ENCODE peak calls at places on chromosomes 7 and 10, in five cellular contexts. Z is WTC11; D is activated naive CD4-positive, alpha-beta T cell; K is GM12892; E is amygdala. B is an unnamed sample.

GRCh38 chr7:1936006-1936310 is 265.9 kb downstream of the ELFN1 start:
- DNase-seq in E (no peak), D (no peak), Z (no peak), K (no peak), B (no peak)

GRCh38 chr10:123997486-123998196 is 95.8 kb downstream of the CHST15 start:
- DNase-seq in Z (no peak), D (no peak), E (no peak), K (no peak), B (no peak)

GRCh38 chr10:72272689-72273409 is 875 bp upstream of the DDIT4 start:
- DNase-seq in K (peak; percentile 67), D (no peak), Z (peak; percentile 92), E (peak; percentile 66), B (peak; percentile 82)

GRCh38 chr7:129642871-129643515 is 31.5 kb downstream of the NRF1 start:
- DNase-seq in Z (no peak), D (no peak), K (no peak), E (no peak), B (peak; percentile 34)

GRCh38 chr10:30967654-30968421 is 63.8 kb downstream of the ZNF438 start:
- DNase-seq in K (no peak), D (no peak), Z (no peak), E (no peak), B (no peak)

GRCh38 chr10:129028425-129028824 is 438.6 kb upstream of the MGMT start:
- DNase-seq in Z (no peak), D (no peak), E (no peak), K (no peak), B (no peak)

GRCh38 chr10:75401569-75402485 is at the start of gene ZNF503:
- DNase-seq in K (peak; percentile 48), E (peak; percentile 81), Z (peak; percentile 94), D (no peak), B (peak; percentile 93)

GRCh38 chr10:86591436-86591835 is 62.9 kb upstream of the OPN4 start:
- DNase-seq in K (no peak), Z (no peak), D (no peak), E (no peak), B (no peak)

GRCh38 chr7:81155654-81156373 is 237.0 kb upstream of the SEMA3C start:
- DNase-seq in E (no peak), K (no peak), D (no peak), Z (no peak), B (no peak)

GRCh38 chr10:123009105-123009805 is 449 bp downstream of the ACADSB start:
- DNase-seq in E (no peak), Z (peak; percentile 27), D (no peak), K (peak; percentile 19), B (peak; percentile 12)

GRCh38 chr7:155119801-155120382 is 49.8 kb downstream of the HTR5A start:
- DNase-seq in D (no peak), E (no peak), K (no peak), Z (no peak), B (no peak)

GRCh38 chr7:109751241-109751640 is 1181.6 kb downstream of the DNAJB9 start:
- DNase-seq in D (no peak), E (no peak), Z (no peak), K (no peak), B (no peak)

GRCh38 chr7:45681596-45682357 is 107.6 kb downstream of the ADCY1 start:
- DNase-seq in K (no peak), E (no peak), Z (peak; percentile 10), D (no peak), B (no peak)

GRCh38 chr10:51886438-51887068 is 187.2 kb upstream of the CSTF2T start:
- DNase-seq in D (no peak), Z (no peak), K (no peak), E (no peak), B (no peak)

GRCh38 chr10:44935201-44935960 is 24.2 kb upstream of the RASSF4 start:
- DNase-seq in E (no peak), K (no peak), Z (no peak), D (no peak), B (peak; percentile 85)

GRCh38 chr7:159130820-159131219 is 13.8 kb downstream of the VIPR2 start:
- DNase-seq in K (no peak), D (no peak), E (no peak), Z (no peak), B (no peak)

GRCh38 chr10:29659770-29660097 is 25.0 kb upstream of the SVIL start:
- DNase-seq in K (no peak), Z (no peak), D (no peak), E (no peak), B (no peak)

GRCh38 chr10:69089638-69090599 is 2.0 kb downstream of the SRGN start:
- DNase-seq in D (peak; percentile 11), K (no peak), Z (no peak), E (no peak), B (no peak)

GRCh38 chr7:101904019-101904418 is 86.6 kb downstream of the CUX1 start:
- DNase-seq in D (no peak), Z (no peak), E (no peak), K (no peak), B (no peak)

GRCh38 chr10:132272061-132272766 is 35.5 kb downstream of the STK32C start:
- DNase-seq in K (no peak), D (no peak), E (no peak), Z (no peak), B (no peak)

GRCh38 chr10:74445493-74445892 is 294.5 kb downstream of the ADK start:
- DNase-seq in D (no peak), E (no peak), K (no peak), Z (no peak), B (no peak)

GRCh38 chr10:33334839-33335549 is 527 bp upstream of the NRP1 start:
- DNase-seq in Z (peak; percentile 67), E (peak; percentile 23), K (peak; percentile 27), D (no peak), B (peak; percentile 30)

GRCh38 chr10:98268694-98269386 is 846 bp upstream of the LOXL4 start:
- DNase-seq in E (no peak), Z (peak; percentile 28), K (no peak), D (no peak), B (no peak)

GRCh38 chr7:371119-371778 is 81.3 kb downstream of the FOXL3 start:
- DNase-seq in E (no peak), Z (peak; percentile 3), D (no peak), K (no peak), B (no peak)

GRCh38 chr7:140643416-140643815 is 2.8 kb upstream of the DENND2A start:
- DNase-seq in D (no peak), E (no peak), Z (no peak), K (no peak), B (no peak)

GRCh38 chr10:11602357-11602756 is 9.1 kb downstream of the USP6NL start:
- DNase-seq in E (no peak), D (no peak), K (no peak), Z (no peak), B (no peak)

GRCh38 chr10:22539579-22540160 is 174.7 kb downstream of the PIP4K2A start:
- DNase-seq in E (no peak), K (no peak), D (no peak), Z (no peak), B (no peak)

B was measured in substantia nigra.